ENCODE peak calls at places on chromosome 22, in four cellular contexts. One of them, this sample, is unnamed.

GRCh38 chr22:47345025-47345424 is 582.6 kb downstream of the TBC1D22A start:
- DNase-seq in endothelial cell: no peak
- DNase-seq in body of pancreas: no peak
- DNase-seq in amygdala: no peak
- DNase-seq in this sample: no peak

GRCh38 chr22:23106906-23107367 is 34.9 kb downstream of the RSPH14 start:
- DNase-seq in amygdala: no peak
- DNase-seq in endothelial cell: no peak
- DNase-seq in body of pancreas: no peak
- DNase-seq in this sample: no peak

GRCh38 chr22:24553597-24554315 is 1.2 kb downstream of the GUCD1 start:
- DNase-seq in endothelial cell: no peak
- DNase-seq in body of pancreas: no peak
- DNase-seq in amygdala: no peak
- DNase-seq in this sample: no peak

GRCh38 chr22:44991218-44991617 is 18.6 kb downstream of the PHF21B start:
- DNase-seq in amygdala: no peak
- DNase-seq in endothelial cell: no peak
- DNase-seq in body of pancreas: no peak
- DNase-seq in this sample: no peak

GRCh38 chr22:21741790-21742189 is 6.2 kb upstream of the YPEL1 start:
- DNase-seq in endothelial cell: no peak
- DNase-seq in body of pancreas: no peak
- DNase-seq in amygdala: no peak
- DNase-seq in this sample: no peak

GRCh38 chr22:44389926-44390925 is 77.5 kb upstream of the SHISAL1 start:
- DNase-seq in endothelial cell: no peak
- DNase-seq in body of pancreas: no peak
- DNase-seq in amygdala: no peak
- DNase-seq in this sample: no peak

GRCh38 chr22:45997077-45997774 is 20.3 kb upstream of the WNT7B start:
- DNase-seq in body of pancreas: peak; percentile 65
- DNase-seq in endothelial cell: peak; percentile 44
- DNase-seq in amygdala: peak; percentile 37
- DNase-seq in this sample: peak; percentile 86

GRCh38 chr22:47621253-47621652 is 858.8 kb downstream of the TBC1D22A start:
- DNase-seq in endothelial cell: no peak
- DNase-seq in body of pancreas: no peak
- DNase-seq in amygdala: no peak
- DNase-seq in this sample: no peak

GRCh38 chr22:45008853-45009751 is 703 bp downstream of the PHF21B start:
- DNase-seq in body of pancreas: no peak
- DNase-seq in endothelial cell: peak; percentile 25
- DNase-seq in amygdala: no peak
- DNase-seq in this sample: peak; percentile 67